ENCODE peak calls at places on chromosome 13, in four cellular contexts. Q, K, C and V are unnamed samples.

GRCh38 chr13:105139380-105140285 is 1395.8 kb downstream of the EFNB2 start:
- DNase-seq in Q (peak), K (no peak), C (peak), V (no peak)

GRCh38 chr13:113044431-113045114 is 61.0 kb upstream of the F7 start:
- DNase-seq in Q (no peak), K (no peak), C (no peak), V (no peak)

GRCh38 chr13:26376430-26376829 is 122.5 kb downstream of the CDK8 start:
- DNase-seq in Q (no peak), K (no peak), C (no peak), V (no peak)

GRCh38 chr13:79867248-79867647 is 386.3 kb downstream of the NDFIP2 start:
- DNase-seq in Q (no peak), K (no peak), C (no peak), V (no peak)

GRCh38 chr13:32535748-32536147 is 2.8 kb downstream of the N4BP2L2 start:
- DNase-seq in Q (no peak), K (no peak), C (no peak), V (no peak)

GRCh38 chr13:25862156-25862555 is 189.7 kb downstream of the SHISA2 start:
- DNase-seq in Q (no peak), K (no peak), C (no peak), V (no peak)

GRCh38 chr13:79749985-79750551 is 269.1 kb downstream of the NDFIP2 start:
- DNase-seq in Q (no peak), K (peak), C (peak), V (peak)

GRCh38 chr13:71610876-71611275 is 256.1 kb downstream of the DACH1 start:
- DNase-seq in Q (no peak), K (no peak), C (no peak), V (no peak)

GRCh38 chr13:53092931-53093330 is 64.3 kb downstream of the OLFM4 start:
- DNase-seq in Q (no peak), K (no peak), C (no peak), V (no peak)

GRCh38 chr13:70623260-70623659 is 515.0 kb upstream of the KLHL1 start:
- DNase-seq in Q (no peak), K (no peak), C (no peak), V (no peak)

GRCh38 chr13:51793570-51794273 is 10.2 kb downstream of the DHRS12 start:
- DNase-seq in Q (no peak), K (peak), C (no peak), V (no peak)

GRCh38 chr13:40240293-40240692 is 426.1 kb downstream of the FOXO1 start:
- DNase-seq in Q (no peak), K (no peak), C (no peak), V (no peak)

DNA sequence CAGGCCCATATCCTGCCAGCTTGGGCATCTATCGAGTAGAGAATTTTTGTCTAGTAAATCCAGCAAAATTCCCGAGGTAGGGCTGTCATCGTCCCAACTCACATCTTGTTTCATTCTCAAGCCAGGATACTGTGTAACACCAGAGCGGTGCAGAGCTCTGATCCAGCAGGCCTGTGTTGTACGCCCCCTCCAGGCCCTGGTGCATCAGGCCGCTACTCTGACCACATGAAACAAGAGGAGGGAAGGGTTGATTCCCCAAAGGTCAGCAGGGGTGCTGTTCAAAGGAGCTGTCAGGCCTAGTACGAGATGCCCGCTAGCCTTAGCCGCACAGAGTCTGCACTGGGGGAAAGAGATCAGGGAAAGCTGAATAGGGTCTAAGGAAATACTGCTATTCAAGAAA is 276.0 kb downstream of the SLC7A1 start:
- DNase-seq in Q (no peak), K (no peak), C (peak), V (no peak)
- TF ChIP-seq CTCF in Q (no peak), K (no peak), C (no peak), V (no peak)

GRCh38 chr13:43205421-43205820 is 182.0 kb downstream of the DNAJC15 start:
- DNase-seq in Q (no peak), K (no peak), C (no peak), V (no peak)

GRCh38 chr13:43204591-43204990 is 181.2 kb downstream of the DNAJC15 start:
- DNase-seq in Q (no peak), K (no peak), C (no peak), V (no peak)

GRCh38 chr13:43203781-43204180 is 180.4 kb downstream of the DNAJC15 start:
- DNase-seq in Q (no peak), K (no peak), C (no peak), V (no peak)

GRCh38 chr13:43206858-43207257 is 183.5 kb downstream of the DNAJC15 start:
- DNase-seq in Q (no peak), K (no peak), C (no peak), V (peak)
- TF ChIP-seq CTCF in Q (no peak), K (no peak), C (no peak), V (no peak)

DNA sequence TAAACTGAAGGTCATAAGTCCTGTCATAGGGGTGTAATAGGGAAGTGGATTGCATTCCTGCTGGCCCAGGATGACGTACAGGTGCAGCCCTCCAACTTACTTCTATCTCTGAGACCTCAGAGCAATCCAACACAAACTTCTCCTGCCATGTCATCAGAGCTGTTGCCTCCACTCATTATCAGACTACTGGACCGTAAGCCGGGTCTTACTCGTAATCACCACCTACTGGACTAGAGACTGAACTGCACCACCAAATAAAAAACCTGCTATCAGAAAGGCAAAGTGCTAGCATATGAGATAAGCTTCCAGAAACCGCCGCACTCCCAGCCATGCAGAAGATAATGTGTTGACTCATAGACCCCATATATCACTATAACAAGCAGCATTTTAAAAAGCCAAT is 102.1 kb downstream of the SLITRK1 start:
- DNase-seq in Q (no peak), K (peak), C (peak), V (no peak)
- TF ChIP-seq CTCF in Q (no peak), K (peak), C (peak), V (peak)

GRCh38 chr13:110466261-110466660 is 95.3 kb downstream of the RAB20 start:
- DNase-seq in Q (no peak), K (no peak), C (no peak), V (no peak)
- TF ChIP-seq CTCF in Q (no peak), K (no peak), C (no peak), V (no peak)